ENCODE peak calls at places on chromosome 9, in eight cellular contexts. One of them, this sample, is unnamed.
A peak's percentile ranks its signal among the peaks of the same experiment; 100 is the strongest.

GRCh38 chr9:76107487-76107886 is 217.0 kb downstream of the PCSK5 start:
- DNase-seq in hepatocyte: no peak
- DNase-seq in CD8-positive, alpha-beta T cell: no peak
- DNase-seq in right atrium auricular region: peak; percentile 68
- DNase-seq in CD8-positive, alpha-beta memory T cell: no peak
- DNase-seq in adrenal gland: no peak
- DNase-seq in transverse colon: no peak
- DNase-seq in right cardiac atrium: peak; percentile 83
- DNase-seq in this sample: no peak

GRCh38 chr9:116450378-116451139 is 236.5 kb upstream of the TRIM32 start:
- DNase-seq in hepatocyte: peak; percentile 22
- DNase-seq in CD8-positive, alpha-beta T cell: no peak
- DNase-seq in right atrium auricular region: no peak
- DNase-seq in CD8-positive, alpha-beta memory T cell: no peak
- DNase-seq in adrenal gland: no peak
- DNase-seq in transverse colon: no peak
- DNase-seq in right cardiac atrium: no peak
- DNase-seq in this sample: no peak

GRCh38 chr9:107874137-107874536 is 384.6 kb upstream of the KLF4 start:
- DNase-seq in hepatocyte: no peak
- DNase-seq in CD8-positive, alpha-beta T cell: no peak
- DNase-seq in right atrium auricular region: no peak
- DNase-seq in CD8-positive, alpha-beta memory T cell: no peak
- DNase-seq in adrenal gland: no peak
- DNase-seq in transverse colon: no peak
- DNase-seq in right cardiac atrium: no peak
- DNase-seq in this sample: no peak

GRCh38 chr9:79581388-79581787 is 9.6 kb downstream of the TLE4 start:
- DNase-seq in hepatocyte: no peak
- DNase-seq in CD8-positive, alpha-beta T cell: no peak
- DNase-seq in right atrium auricular region: no peak
- DNase-seq in CD8-positive, alpha-beta memory T cell: no peak
- DNase-seq in adrenal gland: peak; percentile 41
- DNase-seq in transverse colon: peak; percentile 15
- DNase-seq in right cardiac atrium: no peak
- DNase-seq in this sample: no peak

GRCh38 chr9:87713278-87713989 is 12.5 kb upstream of the CTSL start:
- DNase-seq in hepatocyte: peak; percentile 78
- DNase-seq in CD8-positive, alpha-beta T cell: no peak
- DNase-seq in right atrium auricular region: peak; percentile 96
- DNase-seq in CD8-positive, alpha-beta memory T cell: no peak
- DNase-seq in adrenal gland: peak; percentile 87
- DNase-seq in transverse colon: peak; percentile 73
- DNase-seq in right cardiac atrium: peak; percentile 88
- DNase-seq in this sample: peak; percentile 75

GRCh38 chr9:110578896-110579752 is at the start of gene SVEP1:
- DNase-seq in hepatocyte: peak; percentile 58
- DNase-seq in CD8-positive, alpha-beta T cell: no peak
- DNase-seq in right atrium auricular region: no peak
- DNase-seq in CD8-positive, alpha-beta memory T cell: no peak
- DNase-seq in adrenal gland: peak; percentile 43
- DNase-seq in transverse colon: no peak
- DNase-seq in right cardiac atrium: peak; percentile 85
- DNase-seq in this sample: peak; percentile 36

GRCh38 chr9:86353591-86354047 is 591 bp downstream of the TUT7 start:
- DNase-seq in hepatocyte: peak; percentile 58
- DNase-seq in CD8-positive, alpha-beta T cell: no peak
- DNase-seq in right atrium auricular region: no peak
- DNase-seq in CD8-positive, alpha-beta memory T cell: no peak
- DNase-seq in adrenal gland: peak; percentile 18
- DNase-seq in transverse colon: peak; percentile 68
- DNase-seq in right cardiac atrium: peak; percentile 42
- DNase-seq in this sample: peak; percentile 28

GRCh38 chr9:76701441-76702031 is 62.7 kb upstream of the PCA3 start:
- DNase-seq in hepatocyte: no peak
- DNase-seq in CD8-positive, alpha-beta T cell: no peak
- DNase-seq in right atrium auricular region: no peak
- DNase-seq in CD8-positive, alpha-beta memory T cell: no peak
- DNase-seq in adrenal gland: no peak
- DNase-seq in transverse colon: no peak
- DNase-seq in right cardiac atrium: no peak
- DNase-seq in this sample: no peak

GRCh38 chr9:112135706-112136105 is 39.4 kb downstream of the SUSD1 start:
- DNase-seq in hepatocyte: no peak
- DNase-seq in CD8-positive, alpha-beta T cell: no peak
- DNase-seq in right atrium auricular region: no peak
- DNase-seq in CD8-positive, alpha-beta memory T cell: no peak
- DNase-seq in adrenal gland: no peak
- DNase-seq in transverse colon: peak; percentile 44
- DNase-seq in right cardiac atrium: peak; percentile 55
- DNase-seq in this sample: no peak

GRCh38 chr9:125428060-125428481 is 166.4 kb downstream of the GAPVD1 start:
- DNase-seq in hepatocyte: no peak
- DNase-seq in CD8-positive, alpha-beta T cell: no peak
- DNase-seq in right atrium auricular region: no peak
- DNase-seq in CD8-positive, alpha-beta memory T cell: no peak
- DNase-seq in adrenal gland: no peak
- DNase-seq in transverse colon: no peak
- DNase-seq in right cardiac atrium: peak; percentile 49
- DNase-seq in this sample: no peak

GRCh38 chr9:127796899-127797370 is 5.7 kb upstream of the FPGS start:
- DNase-seq in hepatocyte: no peak
- DNase-seq in CD8-positive, alpha-beta T cell: no peak
- DNase-seq in right atrium auricular region: no peak
- DNase-seq in CD8-positive, alpha-beta memory T cell: no peak
- DNase-seq in adrenal gland: no peak
- DNase-seq in transverse colon: no peak
- DNase-seq in right cardiac atrium: no peak
- DNase-seq in this sample: no peak

GRCh38 chr9:89885156-89885555 is 280.3 kb downstream of the GADD45G start:
- DNase-seq in hepatocyte: no peak
- DNase-seq in CD8-positive, alpha-beta T cell: no peak
- DNase-seq in right atrium auricular region: no peak
- DNase-seq in CD8-positive, alpha-beta memory T cell: no peak
- DNase-seq in adrenal gland: no peak
- DNase-seq in transverse colon: no peak
- DNase-seq in right cardiac atrium: no peak
- DNase-seq in this sample: no peak

GRCh38 chr9:113482341-113482740 is 18.8 kb downstream of the RGS3 start:
- DNase-seq in hepatocyte: no peak
- DNase-seq in CD8-positive, alpha-beta T cell: no peak
- DNase-seq in right atrium auricular region: no peak
- DNase-seq in CD8-positive, alpha-beta memory T cell: no peak
- DNase-seq in adrenal gland: no peak
- DNase-seq in transverse colon: no peak
- DNase-seq in right cardiac atrium: no peak
- DNase-seq in this sample: no peak

GRCh38 chr9:18610956-18611355 is 137.0 kb downstream of the ADAMTSL1 start:
- DNase-seq in hepatocyte: no peak
- DNase-seq in CD8-positive, alpha-beta T cell: no peak
- DNase-seq in right atrium auricular region: no peak
- DNase-seq in CD8-positive, alpha-beta memory T cell: no peak
- DNase-seq in adrenal gland: no peak
- DNase-seq in transverse colon: no peak
- DNase-seq in right cardiac atrium: no peak
- DNase-seq in this sample: no peak

DNA sequence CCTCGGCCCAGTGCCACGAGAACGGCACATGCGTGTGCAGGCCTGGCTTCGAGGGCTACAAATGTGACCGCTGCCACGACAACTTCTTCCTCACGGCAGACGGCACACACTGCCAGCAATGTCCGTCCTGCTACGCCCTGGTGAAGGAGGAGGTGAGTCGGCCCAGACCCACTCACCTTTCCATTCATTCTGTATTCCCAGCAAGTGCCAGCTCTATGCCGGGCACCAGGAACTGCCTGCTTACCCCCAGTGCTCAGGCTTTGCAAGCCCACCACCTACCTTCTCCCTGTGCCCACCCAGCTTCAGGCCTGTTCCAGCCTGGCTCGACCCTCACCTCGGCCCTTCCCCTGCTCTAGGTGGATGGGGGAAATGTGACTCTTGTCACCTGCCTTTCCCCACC is 26.6 kb upstream of the AIF1L start:
- DNase-seq in hepatocyte: no peak
- DNase-seq in CD8-positive, alpha-beta T cell: no peak
- DNase-seq in right atrium auricular region: no peak
- DNase-seq in CD8-positive, alpha-beta memory T cell: no peak
- DNase-seq in adrenal gland: no peak
- DNase-seq in transverse colon: no peak
- DNase-seq in right cardiac atrium: no peak
- DNase-seq in this sample: no peak
- H3K27me3 ChIP-seq in hepatocyte: no peaks in the 10 kb centered on the region
- H3K27me3 ChIP-seq in CD8-positive, alpha-beta T cell: no peaks in the 10 kb centered on the region
- H3K27me3 ChIP-seq in right atrium auricular region: no peaks in the 10 kb centered on the region
- H3K27me3 ChIP-seq in CD8-positive, alpha-beta memory T cell: peaks cover 30% of the 10 kb centered on the region
- H3K27me3 ChIP-seq in adrenal gland: no peaks in the 10 kb centered on the region
- H3K27me3 ChIP-seq in transverse colon: no peaks in the 10 kb centered on the region
- H3K27me3 ChIP-seq in right cardiac atrium: no peaks in the 10 kb centered on the region
- H3K27me3 ChIP-seq in this sample: no peaks in the 10 kb centered on the region

GRCh38 chr9:130918102-130918869 is 20.8 kb downstream of the FIBCD1 start:
- DNase-seq in hepatocyte: no peak
- DNase-seq in CD8-positive, alpha-beta T cell: no peak
- DNase-seq in right atrium auricular region: no peak
- DNase-seq in CD8-positive, alpha-beta memory T cell: no peak
- DNase-seq in adrenal gland: no peak
- DNase-seq in transverse colon: no peak
- DNase-seq in right cardiac atrium: no peak
- DNase-seq in this sample: no peak

GRCh38 chr9:130920233-130920632 is 18.8 kb downstream of the FIBCD1 start:
- DNase-seq in hepatocyte: no peak
- DNase-seq in CD8-positive, alpha-beta T cell: no peak
- DNase-seq in right atrium auricular region: no peak
- DNase-seq in CD8-positive, alpha-beta memory T cell: no peak
- DNase-seq in adrenal gland: no peak
- DNase-seq in transverse colon: no peak
- DNase-seq in right cardiac atrium: no peak
- DNase-seq in this sample: no peak

GRCh38 chr9:130918870-130919558 is 20.0 kb downstream of the FIBCD1 start:
- DNase-seq in hepatocyte: no peak
- DNase-seq in CD8-positive, alpha-beta T cell: no peak
- DNase-seq in right atrium auricular region: no peak
- DNase-seq in CD8-positive, alpha-beta memory T cell: no peak
- DNase-seq in adrenal gland: no peak
- DNase-seq in transverse colon: no peak
- DNase-seq in right cardiac atrium: no peak
- DNase-seq in this sample: no peak

GRCh38 chr9:130920762-130921482 is 18.1 kb downstream of the FIBCD1 start:
- DNase-seq in hepatocyte: no peak
- DNase-seq in CD8-positive, alpha-beta T cell: no peak
- DNase-seq in right atrium auricular region: no peak
- DNase-seq in CD8-positive, alpha-beta memory T cell: no peak
- DNase-seq in adrenal gland: no peak
- DNase-seq in transverse colon: no peak
- DNase-seq in right cardiac atrium: no peak
- DNase-seq in this sample: no peak

DNA sequence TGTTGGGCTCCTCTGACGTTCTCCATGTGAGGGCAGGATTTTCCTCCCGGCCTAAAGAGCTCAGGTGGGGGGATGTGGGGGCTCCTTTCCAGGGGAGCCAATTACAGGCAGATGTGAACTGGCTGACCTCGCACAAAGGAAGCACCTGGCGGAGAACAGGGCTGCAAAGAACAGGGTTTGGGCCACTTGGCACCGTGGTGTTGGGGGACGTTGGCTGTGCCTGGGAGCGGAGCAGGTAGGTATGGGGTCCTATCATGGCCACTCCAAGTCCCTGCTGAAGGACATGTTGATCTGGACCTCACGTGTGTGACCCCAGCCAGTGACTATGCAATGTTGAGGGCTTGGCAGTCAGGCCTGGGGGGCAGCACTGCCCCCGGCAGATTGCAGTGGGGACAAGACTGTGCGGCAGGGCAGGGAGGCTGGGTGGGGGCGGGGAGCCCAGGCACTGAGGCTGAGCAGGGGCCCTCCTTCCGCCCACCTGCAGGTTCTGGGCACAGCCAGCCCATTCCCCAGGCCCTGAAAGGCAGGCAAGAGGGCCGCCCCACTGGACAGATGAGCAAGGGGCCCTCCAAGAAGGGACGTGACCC is 19.4 kb downstream of the FIBCD1 start:
- DNase-seq in hepatocyte: no peak
- DNase-seq in CD8-positive, alpha-beta T cell: no peak
- DNase-seq in right atrium auricular region: no peak
- DNase-seq in CD8-positive, alpha-beta memory T cell: no peak
- DNase-seq in adrenal gland: no peak
- DNase-seq in transverse colon: no peak
- DNase-seq in right cardiac atrium: no peak
- DNase-seq in this sample: no peak
- H3K27me3 ChIP-seq in hepatocyte: no peaks in the 10 kb centered on the region
- H3K27me3 ChIP-seq in CD8-positive, alpha-beta T cell: no peaks in the 10 kb centered on the region
- H3K27me3 ChIP-seq in right atrium auricular region: no peaks in the 10 kb centered on the region
- H3K27me3 ChIP-seq in CD8-positive, alpha-beta memory T cell: peaks cover 85% of the 10 kb centered on the region
- H3K27me3 ChIP-seq in adrenal gland: no peaks in the 10 kb centered on the region
- H3K27me3 ChIP-seq in transverse colon: peaks cover 45% of the 10 kb centered on the region
- H3K27me3 ChIP-seq in right cardiac atrium: no peaks in the 10 kb centered on the region
- H3K27me3 ChIP-seq in this sample: no peaks in the 10 kb centered on the region

GRCh38 chr9:121636411-121636865 is 15.0 kb upstream of the DAB2IP start:
- DNase-seq in hepatocyte: peak; percentile 62
- DNase-seq in CD8-positive, alpha-beta T cell: no peak
- DNase-seq in right atrium auricular region: no peak
- DNase-seq in CD8-positive, alpha-beta memory T cell: no peak
- DNase-seq in adrenal gland: no peak
- DNase-seq in transverse colon: no peak
- DNase-seq in right cardiac atrium: peak; percentile 67
- DNase-seq in this sample: no peak

GRCh38 chr9:121637441-121638222 is 13.8 kb upstream of the DAB2IP start:
- DNase-seq in hepatocyte: no peak
- DNase-seq in CD8-positive, alpha-beta T cell: no peak
- DNase-seq in right atrium auricular region: no peak
- DNase-seq in CD8-positive, alpha-beta memory T cell: no peak
- DNase-seq in adrenal gland: peak; percentile 68
- DNase-seq in transverse colon: no peak
- DNase-seq in right cardiac atrium: no peak
- DNase-seq in this sample: peak; percentile 22

GRCh38 chr9:121635300-121635699 is 16.1 kb upstream of the DAB2IP start:
- DNase-seq in hepatocyte: no peak
- DNase-seq in CD8-positive, alpha-beta T cell: no peak
- DNase-seq in right atrium auricular region: no peak
- DNase-seq in CD8-positive, alpha-beta memory T cell: no peak
- DNase-seq in adrenal gland: no peak
- DNase-seq in transverse colon: no peak
- DNase-seq in right cardiac atrium: no peak
- DNase-seq in this sample: no peak

GRCh38 chr9:121638399-121638798 is 13.0 kb upstream of the DAB2IP start:
- DNase-seq in hepatocyte: no peak
- DNase-seq in CD8-positive, alpha-beta T cell: no peak
- DNase-seq in right atrium auricular region: no peak
- DNase-seq in CD8-positive, alpha-beta memory T cell: no peak
- DNase-seq in adrenal gland: no peak
- DNase-seq in transverse colon: no peak
- DNase-seq in right cardiac atrium: no peak
- DNase-seq in this sample: no peak

GRCh38 chr9:121636978-121637377 is 14.5 kb upstream of the DAB2IP start:
- DNase-seq in hepatocyte: no peak
- DNase-seq in CD8-positive, alpha-beta T cell: no peak
- DNase-seq in right atrium auricular region: no peak
- DNase-seq in CD8-positive, alpha-beta memory T cell: no peak
- DNase-seq in adrenal gland: no peak
- DNase-seq in transverse colon: no peak
- DNase-seq in right cardiac atrium: no peak
- DNase-seq in this sample: no peak
- H3K27me3 ChIP-seq in hepatocyte: no peaks in the 10 kb centered on the region
- H3K27me3 ChIP-seq in CD8-positive, alpha-beta T cell: no peaks in the 10 kb centered on the region
- H3K27me3 ChIP-seq in right atrium auricular region: no peaks in the 10 kb centered on the region
- H3K27me3 ChIP-seq in CD8-positive, alpha-beta memory T cell: no peaks in the 10 kb centered on the region
- H3K27me3 ChIP-seq in adrenal gland: no peaks in the 10 kb centered on the region
- H3K27me3 ChIP-seq in transverse colon: no peaks in the 10 kb centered on the region
- H3K27me3 ChIP-seq in right cardiac atrium: no peaks in the 10 kb centered on the region
- H3K27me3 ChIP-seq in this sample: no peaks in the 10 kb centered on the region

GRCh38 chr9:126621919-126622735 is 8.4 kb downstream of the LMX1B start:
- DNase-seq in hepatocyte: no peak
- DNase-seq in CD8-positive, alpha-beta T cell: no peak
- DNase-seq in right atrium auricular region: no peak
- DNase-seq in CD8-positive, alpha-beta memory T cell: no peak
- DNase-seq in adrenal gland: no peak
- DNase-seq in transverse colon: no peak
- DNase-seq in right cardiac atrium: peak; percentile 26
- DNase-seq in this sample: no peak
- H3K27me3 ChIP-seq in hepatocyte: peaks cover 100% of the 10 kb centered on the region
- H3K27me3 ChIP-seq in CD8-positive, alpha-beta T cell: peaks cover 23% of the 10 kb centered on the region
- H3K27me3 ChIP-seq in right atrium auricular region: peaks cover 57% of the 10 kb centered on the region
- H3K27me3 ChIP-seq in CD8-positive, alpha-beta memory T cell: peaks cover 56% of the 10 kb centered on the region
- H3K27me3 ChIP-seq in adrenal gland: peaks cover 94% of the 10 kb centered on the region
- H3K27me3 ChIP-seq in transverse colon: peaks cover 100% of the 10 kb centered on the region
- H3K27me3 ChIP-seq in right cardiac atrium: no peaks in the 10 kb centered on the region
- H3K27me3 ChIP-seq in this sample: peaks cover 16% of the 10 kb centered on the region